ENCODE peak calls at places on chromosome 1, in nine cellular contexts. A is thyroid gland; N is neuronal stem cell; W is BE2C; U is ovary; F is stomach; H is A673; C is BJ; Z is CD8-positive, alpha-beta T cell. S is an unnamed sample.

GRCh38 chr1:86705633-86705985 is 1.2 kb downstream of the SH3GLB1 start:
- DNase-seq in W (no peak), Z (no peak), N (no peak), C (no peak), H (no peak), U (no peak), F (no peak), A (peak; percentile 3), S (no peak)

GRCh38 chr1:239803666-239804228 is 287.9 kb upstream of the FMN2 start:
- DNase-seq in C (no peak), U (no peak), F (no peak), N (no peak), Z (no peak), A (no peak), W (no peak), H (no peak), S (no peak)

GRCh38 chr1:214216779-214217178 is 64.2 kb upstream of the SMYD2 start:
- DNase-seq in Z (no peak), N (no peak), U (no peak), A (no peak), H (no peak), W (no peak), F (peak; percentile 50), C (no peak), S (no peak)

GRCh38 chr1:184755226-184756065 is 788 bp upstream of the EDEM3 start:
- DNase-seq in A (no peak), W (no peak), C (no peak), U (no peak), N (no peak), F (no peak), H (peak; percentile 40), Z (peak; percentile 11), S (no peak)

GRCh38 chr1:94025383-94026340 is 95.3 kb downstream of the ABCA4 start:
- DNase-seq in Z (no peak), C (no peak), F (no peak), W (peak; percentile 15), U (no peak), H (peak; percentile 76), N (peak; percentile 56), A (peak; percentile 39), S (no peak)

GRCh38 chr1:166601650-166602049 is 237.6 kb upstream of the POGK start:
- DNase-seq in F (no peak), Z (no peak), A (no peak), W (no peak), U (no peak), C (no peak), H (no peak), N (no peak), S (no peak)

GRCh38 chr1:93374334-93375106 is 28.8 kb downstream of the DR1 start:
- DNase-seq in N (no peak), F (no peak), A (peak; percentile 8), H (no peak), C (no peak), U (no peak), Z (no peak), W (no peak), S (no peak)

GRCh38 chr1:44696789-44697188 is 22.3 kb downstream of the ARMH1 start:
- DNase-seq in A (no peak), F (no peak), U (no peak), C (no peak), N (no peak), Z (peak; percentile 47), H (no peak), W (no peak), S (no peak)

GRCh38 chr1:189103956-189104355 is 1373.7 kb downstream of the BRINP3 start:
- DNase-seq in F (no peak), W (no peak), C (no peak), H (no peak), U (no peak), Z (no peak), N (no peak), A (no peak), S (no peak)

GRCh38 chr1:101438359-101438758 is 201.5 kb downstream of the S1PR1 start:
- DNase-seq in U (no peak), C (no peak), F (no peak), A (no peak), W (peak; percentile 51), Z (no peak), H (no peak), N (no peak), S (no peak)

GRCh38 chr1:6125366-6125765 is 54.8 kb downstream of the CHD5 start:
- DNase-seq in N (no peak), Z (no peak), C (no peak), U (no peak), F (no peak), A (no peak), W (no peak), H (no peak), S (no peak)

GRCh38 chr1:156816561-156817328 is at the start of gene SH2D2A:
- DNase-seq in C (no peak), A (peak; percentile 45), F (peak; percentile 65), U (peak; percentile 30), H (peak; percentile 79), W (no peak), Z (peak; percentile 95), N (no peak), S (peak; percentile 36)

GRCh38 chr1:115331531-115332331 is 6.3 kb downstream of the NGF start:
- DNase-seq in F (no peak), N (no peak), W (no peak), C (peak; percentile 53), H (no peak), A (no peak), Z (no peak), U (no peak), S (no peak)
- H3K4me3 ChIP-seq in F (no peak overlapping the region), N (no peak overlapping the region), W (no peak overlapping the region), C (no peak overlapping the region), H (no peak overlapping the region), A (no peak overlapping the region), Z (no peak overlapping the region), U (no peak overlapping the region), S (no peak overlapping the region)

GRCh38 chr1:85088408-85088784 is 40.1 kb upstream of the MCOLN3 start:
- DNase-seq in C (no peak), A (no peak), N (no peak), W (no peak), Z (no peak), F (no peak), H (no peak), U (no peak), S (no peak)

GRCh38 chr1:85093644-85094043 is 45.3 kb upstream of the MCOLN3 start:
- DNase-seq in A (no peak), N (no peak), U (no peak), F (no peak), W (no peak), C (no peak), Z (no peak), H (no peak), S (no peak)

GRCh38 chr1:85090225-85090624 is 41.9 kb upstream of the MCOLN3 start:
- DNase-seq in Z (no peak), A (no peak), C (no peak), W (no peak), N (no peak), H (no peak), U (no peak), F (no peak), S (no peak)

GRCh38 chr1:85089203-85089602 is 40.9 kb upstream of the MCOLN3 start:
- DNase-seq in Z (no peak), U (no peak), N (no peak), H (no peak), F (no peak), A (no peak), C (no peak), W (no peak), S (no peak)

GRCh38 chr1:85091647-85092295 is 43.5 kb upstream of the MCOLN3 start:
- DNase-seq in H (no peak), N (no peak), Z (no peak), A (no peak), U (no peak), C (no peak), W (no peak), F (no peak), S (no peak)
- H3K4me3 ChIP-seq in H (no peak overlapping the region), N (no peak overlapping the region), Z (peak overlapping the region; percentile 29), A (no peak overlapping the region), U (no peak overlapping the region), C (no peak overlapping the region), W (no peak overlapping the region), F (no peak overlapping the region), S (no peak overlapping the region)

DNA sequence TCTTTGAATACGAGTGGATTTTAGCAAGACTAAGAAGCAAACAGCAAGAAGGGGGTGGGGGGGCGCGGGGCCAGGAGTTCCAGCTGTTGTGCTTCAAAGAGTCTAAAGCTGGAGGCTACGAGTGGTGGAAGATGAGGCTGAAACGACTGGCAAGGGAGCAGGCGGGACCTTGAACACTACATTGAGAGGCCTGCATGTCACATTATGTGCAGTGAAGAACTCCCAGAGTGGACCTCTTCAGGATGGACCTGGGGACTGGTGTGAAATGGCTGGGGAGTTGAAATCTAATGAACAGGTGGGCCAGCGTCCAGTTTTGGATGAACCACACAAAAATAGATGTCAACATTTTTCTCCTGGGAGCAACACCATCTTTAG is 1.1 kb downstream of the GPX7 start:
- DNase-seq in C (no peak), F (no peak), W (no peak), H (no peak), U (peak; percentile 43), Z (no peak), N (no peak), A (no peak), S (no peak)
- H3K4me3 ChIP-seq in C (peak overlapping the region; percentile 36), F (peak overlapping the region; percentile 63), W (peak overlapping the region; percentile 61), H (peak overlapping the region; percentile 61), U (no peak overlapping the region), Z (peak overlapping the region; percentile 64), N (no peak overlapping the region), A (no peak overlapping the region), S (no peak overlapping the region)

GRCh38 chr1:1213153-1213918 is 617 bp downstream of the TNFRSF4 start:
- DNase-seq in F (peak; percentile 61), Z (peak; percentile 35), W (peak; percentile 22), U (no peak), H (no peak), N (no peak), C (no peak), A (no peak), S (no peak)
- H3K4me3 ChIP-seq in F (peak overlapping the region; percentile 24), Z (peak overlapping the region; percentile 30), W (no peak overlapping the region), U (no peak overlapping the region), H (no peak overlapping the region), N (no peak overlapping the region), C (no peak overlapping the region), A (no peak overlapping the region), S (peak overlapping the region; percentile 33)

DNA sequence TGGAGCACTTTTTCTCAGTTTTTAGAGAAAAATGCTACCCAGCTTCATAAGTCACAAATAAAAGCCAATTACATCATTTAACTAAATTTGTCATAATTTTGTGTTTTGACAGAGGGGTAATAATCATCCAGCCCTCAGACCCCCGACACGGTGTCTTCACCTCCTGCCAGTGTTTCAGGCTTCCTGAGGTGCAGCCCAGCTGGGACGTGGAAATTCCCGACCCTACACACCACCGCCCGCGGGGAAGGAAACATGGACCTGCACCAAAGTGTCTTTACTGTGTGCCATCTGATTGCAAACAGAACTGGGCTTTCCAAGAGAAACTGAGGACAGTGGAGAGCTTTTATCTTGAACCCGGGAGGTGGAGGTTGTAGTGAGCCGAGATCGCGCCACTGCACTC is 7.7 kb upstream of the INAVA start:
- DNase-seq in U (no peak), W (no peak), N (no peak), F (no peak), Z (no peak), H (no peak), A (no peak), C (no peak), S (no peak)
- H3K4me3 ChIP-seq in U (no peak overlapping the region), W (no peak overlapping the region), N (no peak overlapping the region), F (no peak overlapping the region), Z (no peak overlapping the region), H (no peak overlapping the region), A (no peak overlapping the region), C (no peak overlapping the region), S (no peak overlapping the region)

S was measured in lung.